ENCODE peak calls at places on chromosomes 7 and 10, in eight cellular contexts. C is A549, Q is upper lobe of left lung, D is OCI-LY7, U is pancreas, X is IMR-90, K is HepG2, M is fibroblast of pulmonary artery. Y is an unnamed sample.

GRCh38 chr10:119878524-119878923 is 5.9 kb upstream of the MCMBP start:
- DNase-seq in K (no peak), X (no peak), U (no peak), M (no peak), C (no peak), Q (no peak), D (no peak), Y (no peak)

GRCh38 chr7:144127714-144128334 is 4.8 kb downstream of the OR2A14 start:
- DNase-seq in C (peak; percentile 78), D (peak; percentile 74), M (peak; percentile 89), U (peak; percentile 89), X (peak; percentile 67), Q (peak; percentile 92), K (peak; percentile 74), Y (peak; percentile 94)

GRCh38 chr10:132272061-132272766 is 35.5 kb downstream of the STK32C start:
- DNase-seq in C (no peak), U (peak; percentile 13), X (peak; percentile 60), M (peak; percentile 54), K (no peak), D (no peak), Q (no peak), Y (peak; percentile 37)

GRCh38 chr10:117364121-117364960 is 10.9 kb downstream of the PDZD8 start:
- DNase-seq in Q (no peak), C (no peak), M (peak; percentile 47), U (no peak), D (no peak), K (no peak), X (peak; percentile 36), Y (peak; percentile 82)

GRCh38 chr7:158321936-158322615 is 265.5 kb downstream of the PTPRN2 start:
- DNase-seq in U (no peak), Q (no peak), K (no peak), C (no peak), X (no peak), D (no peak), M (no peak), Y (no peak)

GRCh38 chr10:1426786-1427185 is 310.5 kb downstream of the ADARB2 start:
- DNase-seq in C (no peak), U (no peak), M (no peak), Q (no peak), K (no peak), D (no peak), X (no peak), Y (no peak)

GRCh38 chr7:29604702-29605101 is 41.1 kb downstream of the PRR15 start:
- DNase-seq in M (no peak), K (no peak), Q (no peak), C (no peak), U (no peak), D (no peak), X (no peak), Y (no peak)

GRCh38 chr10:72889391-72889831 is 4.1 kb upstream of the OIT3 start:
- DNase-seq in C (no peak), M (peak; percentile 65), U (no peak), X (peak; percentile 49), D (no peak), K (no peak), Q (no peak), Y (peak; percentile 47)

GRCh38 chr7:125651823-125652528 is 722.4 kb upstream of the POT1 start:
- DNase-seq in X (no peak), D (no peak), K (no peak), U (no peak), Q (no peak), C (no peak), M (no peak), Y (peak; percentile 27)

GRCh38 chr7:103573479-103574058 is 127.6 kb upstream of the SLC26A5 start:
- DNase-seq in K (peak; percentile 7), D (peak; percentile 24), Q (no peak), C (peak; percentile 10), U (no peak), M (peak; percentile 65), X (peak; percentile 59), Y (peak; percentile 68)

GRCh38 chr7:8751557-8752231 is 318.3 kb downstream of the NXPH1 start:
- DNase-seq in Q (no peak), U (no peak), X (no peak), C (no peak), D (no peak), M (no peak), K (no peak), Y (no peak)

GRCh38 chr7:142385528-142386340 is 127.9 kb upstream of the PRSS58 start:
- DNase-seq in M (peak; percentile 76), C (peak; percentile 34), X (peak; percentile 76), D (peak; percentile 67), K (peak; percentile 32), U (no peak), Q (peak; percentile 48), Y (peak; percentile 87)

GRCh38 chr7:111076205-111076604 is 14.7 kb upstream of the LRRN3 start:
- DNase-seq in Q (no peak), D (no peak), U (no peak), X (peak; percentile 74), C (no peak), K (no peak), M (peak; percentile 26), Y (peak; percentile 40)

GRCh38 chr7:28130277-28130676 is 50.3 kb downstream of the JAZF1 start:
- DNase-seq in Q (no peak), M (peak; percentile 54), U (no peak), K (no peak), C (no peak), X (peak; percentile 95), D (no peak), Y (peak; percentile 94)

GRCh38 chr7:32586291-32587221 is 91.3 kb downstream of the AVL9 start:
- DNase-seq in D (no peak), X (peak; percentile 96), K (no peak), C (peak; percentile 54), Q (no peak), U (no peak), M (peak; percentile 99), Y (peak; percentile 99)

GRCh38 chr7:14836571-14837189 is 65.9 kb downstream of the DGKB start:
- DNase-seq in M (peak; percentile 74), X (peak; percentile 75), K (no peak), D (no peak), Q (no peak), U (peak; percentile 33), C (no peak), Y (peak; percentile 91)

GRCh38 chr10:13704969-13705368 is 118.2 kb downstream of the PRPF18 start:
- DNase-seq in C (no peak), K (no peak), M (no peak), X (no peak), Q (no peak), D (no peak), U (no peak), Y (no peak)
- H3K4me3 ChIP-seq in C (no peak overlapping the region), K (no peak overlapping the region), M (peak overlapping the region; percentile 91), X (no peak overlapping the region), Q (no peak overlapping the region), D (no peak overlapping the region), U (peak overlapping the region; percentile 68), Y (peak overlapping the region; percentile 57)

GRCh38 chr10:96516337-96516736 is 2.6 kb upstream of the TLL2 start:
- DNase-seq in K (no peak), M (no peak), Q (no peak), C (no peak), X (no peak), D (no peak), U (no peak), Y (no peak)

GRCh38 chr10:96512524-96512991 is 1.2 kb downstream of the TLL2 start:
- DNase-seq in M (peak; percentile 14), U (peak; percentile 44), X (peak; percentile 12), Q (no peak), D (peak; percentile 30), K (no peak), C (no peak), Y (peak; percentile 28)

GRCh38 chr10:96511044-96511945 is 2.4 kb downstream of the TLL2 start:
- DNase-seq in U (peak; percentile 23), C (peak; percentile 68), K (peak; percentile 59), Q (no peak), D (peak; percentile 58), X (peak; percentile 17), M (peak; percentile 25), Y (peak; percentile 57)

GRCh38 chr10:96512997-96513685 is 585 bp downstream of the TLL2 start:
- DNase-seq in C (peak; percentile 16), K (no peak), Q (no peak), X (peak; percentile 11), U (peak; percentile 54), D (peak; percentile 74), M (peak; percentile 22), Y (peak; percentile 45)

DNA sequence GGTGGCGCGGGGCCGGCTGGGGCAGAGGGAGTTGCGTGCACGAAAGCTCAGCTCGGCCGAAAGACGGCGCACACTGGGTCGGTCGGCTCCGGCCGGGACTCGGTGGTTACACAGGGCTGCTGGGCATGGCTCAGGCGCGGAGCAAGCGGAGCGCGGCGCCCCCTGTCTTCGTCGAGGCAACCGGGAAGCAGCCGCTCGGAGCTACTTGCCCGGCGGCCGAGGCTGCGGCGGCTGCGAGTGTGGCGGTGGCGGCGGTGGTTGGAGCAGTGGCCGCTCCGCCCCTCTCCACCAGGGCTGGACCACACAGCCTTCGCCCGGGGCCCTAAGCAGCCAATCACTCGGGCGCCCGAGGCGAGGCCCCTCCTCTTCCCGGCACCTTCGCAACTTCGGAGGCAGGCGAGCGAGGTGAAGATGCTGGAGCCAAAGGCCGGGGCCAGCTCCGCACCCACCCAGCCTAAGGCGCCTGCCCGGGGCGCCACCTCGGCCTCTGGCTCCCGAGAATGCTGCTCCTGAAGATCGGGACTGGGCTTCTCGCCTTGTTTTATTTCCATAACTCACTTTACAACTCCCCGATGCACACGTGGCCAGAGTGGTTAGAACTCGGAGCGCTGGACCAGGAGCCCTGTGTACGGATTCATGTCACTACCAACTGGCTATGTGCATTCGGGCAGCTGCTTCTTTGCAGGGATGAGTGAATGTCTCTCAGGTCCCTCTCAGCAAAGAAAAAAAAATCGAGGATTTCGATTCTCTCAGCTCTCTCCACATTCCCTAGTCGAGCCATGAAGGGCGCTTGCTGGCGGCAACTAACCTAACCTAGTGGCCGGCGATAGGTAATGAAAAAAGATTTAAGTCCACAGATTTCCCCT is at the start of gene TLL2:
- DNase-seq in Q (peak; percentile 76), K (peak; percentile 75), X (peak; percentile 84), D (peak; percentile 84), U (peak; percentile 89), M (peak; percentile 86), C (peak; percentile 85), Y (peak; percentile 89)
- TF ChIP-seq CTCF in Q (peak; percentile 65), K (peak; percentile 82), X (peak; percentile 58), D (peak; percentile 68), U (peak; percentile 55), M (peak; percentile 34), C (peak; percentile 52), Y (peak; percentile 64)

GRCh38 chr10:98445200-98445812 is 1.4 kb downstream of the HPS1 start:
- DNase-seq in K (no peak), U (no peak), Q (no peak), X (no peak), C (no peak), D (no peak), M (no peak), Y (no peak)
- H3K4me3 ChIP-seq in K (peak overlapping the region; percentile 86), U (peak overlapping the region; percentile 86), Q (no peak overlapping the region), X (no peak overlapping the region), C (no peak overlapping the region), D (peak overlapping the region; percentile 88), M (peak overlapping the region; percentile 84), Y (peak overlapping the region; percentile 93)

DNA sequence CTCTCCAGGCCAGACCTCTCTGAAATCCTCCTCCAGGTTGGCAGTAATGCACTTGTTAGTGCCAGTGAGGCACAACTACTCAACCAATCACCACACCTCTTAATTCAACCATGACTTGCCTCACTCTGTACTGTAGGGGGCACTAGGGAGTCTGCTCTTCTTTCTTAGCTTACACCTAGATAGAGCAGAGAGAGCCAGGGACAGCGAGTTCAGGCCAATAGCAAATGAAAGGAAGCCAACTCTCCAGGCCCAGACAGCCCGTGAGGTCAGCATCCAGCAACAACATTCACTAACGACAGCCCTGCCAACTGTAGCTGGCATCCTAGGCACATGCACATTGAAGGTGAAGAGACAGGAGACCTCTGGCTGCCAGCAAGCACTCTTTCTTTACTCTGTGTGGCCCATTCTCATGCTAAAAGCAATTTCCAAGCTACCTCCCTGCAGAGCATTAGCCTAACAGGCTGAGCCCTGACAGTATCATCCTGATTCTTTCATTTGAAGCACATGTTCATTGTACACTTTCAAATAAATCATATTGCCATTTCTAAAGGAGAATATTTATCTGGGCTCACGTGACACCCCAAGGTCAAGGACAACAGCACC is 136.3 kb downstream of the DPY19L1 start:
- DNase-seq in M (peak; percentile 13), C (no peak), Q (no peak), X (no peak), U (no peak), K (peak; percentile 20), D (peak; percentile 1), Y (peak; percentile 10)
- TF ChIP-seq CTCF in M (peak; percentile 30), C (peak; percentile 7), Q (no peak), X (no peak), U (no peak), K (peak; percentile 41), D (peak; percentile 59), Y (peak; percentile 27)